ENCODE peak calls at places on chromosomes 6 and 20, in nine cellular contexts. J is NCI-H1105; F is ELR; X is smooth muscle cell of the brain vasculature; G is endothelial cell; K is IMR-90; L is activated naive CD4-positive, alpha-beta T cell; U is HFFc6; S is mucosa of gallbladder. V is an unnamed sample.

GRCh38 chr6:15754035-15754705 is 91.3 kb upstream of the DTNBP1 start:
- DNase-seq in J (no peak), F (peak), X (no peak), G (no peak), K (peak), L (no peak), U (peak), S (no peak), V (no peak)

GRCh38 chr6:141464490-141464889 is 668.2 kb upstream of the GJE1 start:
- DNase-seq in J (peak), F (peak), X (no peak), G (no peak), K (peak), L (no peak), U (peak), S (no peak), V (no peak)

GRCh38 chr6:41565701-41566100 is 19.5 kb downstream of the FOXP4 start:
- DNase-seq in J (no peak), F (no peak), X (no peak), G (no peak), K (no peak), L (no peak), U (no peak), S (no peak), V (no peak)

GRCh38 chr6:126337323-126337722 is 2.6 kb upstream of the CENPW start:
- DNase-seq in J (no peak), F (peak), X (no peak), G (no peak), K (peak), L (no peak), U (no peak), S (no peak), V (no peak)

GRCh38 chr6:31922942-31923341 is 4.6 kb upstream of the C2 start:
- DNase-seq in J (no peak), F (no peak), X (no peak), G (no peak), K (no peak), L (no peak), U (no peak), S (no peak), V (no peak)

GRCh38 chr20:2382833-2383232 is 2.1 kb downstream of the TGM6 start:
- DNase-seq in J (no peak), F (peak), X (no peak), G (no peak), K (no peak), L (no peak), U (peak), S (no peak), V (no peak)

GRCh38 chr6:68975064-68975463 is 340.0 kb downstream of the ADGRB3 start:
- DNase-seq in J (no peak), F (peak), X (no peak), G (no peak), K (no peak), L (no peak), U (no peak), S (no peak), V (no peak)

GRCh38 chr6:42294759-42295158 is 77.1 kb upstream of the MRPS10 start:
- DNase-seq in J (no peak), F (peak), X (no peak), G (no peak), K (peak), L (no peak), U (peak), S (peak), V (no peak)